ENCODE peak calls at places on chromosomes 7 and 10, in nine cellular contexts. One of them, this sample, is unnamed.

GRCh38 chr10:4246881-4247358 is 461.9 kb upstream of the KLF6 start:
- DNase-seq in pancreas: no peak
- DNase-seq in adrenal gland: no peak
- DNase-seq in thoracic aorta: no peak
- DNase-seq in right lobe of liver: no peak
- DNase-seq in dorsolateral prefrontal cortex: no peak
- DNase-seq in right cardiac atrium: no peak
- DNase-seq in stomach: no peak
- DNase-seq in lung: no peak
- DNase-seq in this sample: peak

GRCh38 chr7:35752727-35753126 is 48.1 kb upstream of the SEPTIN7 start:
- DNase-seq in pancreas: no peak
- DNase-seq in adrenal gland: no peak
- DNase-seq in thoracic aorta: no peak
- DNase-seq in right lobe of liver: no peak
- DNase-seq in dorsolateral prefrontal cortex: no peak
- DNase-seq in right cardiac atrium: no peak
- DNase-seq in stomach: no peak
- DNase-seq in lung: no peak
- DNase-seq in this sample: no peak

GRCh38 chr10:86659721-86660438 is 5.5 kb downstream of the OPN4 start:
- DNase-seq in pancreas: no peak
- DNase-seq in adrenal gland: no peak
- DNase-seq in thoracic aorta: no peak
- DNase-seq in right lobe of liver: peak
- DNase-seq in dorsolateral prefrontal cortex: peak
- DNase-seq in right cardiac atrium: no peak
- DNase-seq in stomach: no peak
- DNase-seq in lung: no peak
- DNase-seq in this sample: no peak

GRCh38 chr7:84985073-84985784 is 201.6 kb downstream of the SEMA3D start:
- DNase-seq in pancreas: no peak
- DNase-seq in adrenal gland: no peak
- DNase-seq in thoracic aorta: no peak
- DNase-seq in right lobe of liver: no peak
- DNase-seq in dorsolateral prefrontal cortex: no peak
- DNase-seq in right cardiac atrium: no peak
- DNase-seq in stomach: no peak
- DNase-seq in lung: no peak
- DNase-seq in this sample: peak

GRCh38 chr7:46321556-46322205 is 400.6 kb upstream of the IGFBP3 start:
- DNase-seq in pancreas: no peak
- DNase-seq in adrenal gland: no peak
- DNase-seq in thoracic aorta: no peak
- DNase-seq in right lobe of liver: no peak
- DNase-seq in dorsolateral prefrontal cortex: no peak
- DNase-seq in right cardiac atrium: no peak
- DNase-seq in stomach: no peak
- DNase-seq in lung: no peak
- DNase-seq in this sample: peak

GRCh38 chr10:62911210-62911963 is 95.2 kb upstream of the EGR2 start:
- DNase-seq in pancreas: no peak
- DNase-seq in adrenal gland: no peak
- DNase-seq in thoracic aorta: no peak
- DNase-seq in right lobe of liver: no peak
- DNase-seq in dorsolateral prefrontal cortex: no peak
- DNase-seq in right cardiac atrium: no peak
- DNase-seq in stomach: no peak
- DNase-seq in lung: no peak
- DNase-seq in this sample: peak

GRCh38 chr10:100462709-100463108 is at the start of gene WNT8B:
- DNase-seq in pancreas: no peak
- DNase-seq in adrenal gland: no peak
- DNase-seq in thoracic aorta: no peak
- DNase-seq in right lobe of liver: no peak
- DNase-seq in dorsolateral prefrontal cortex: no peak
- DNase-seq in right cardiac atrium: no peak
- DNase-seq in stomach: no peak
- DNase-seq in lung: no peak
- DNase-seq in this sample: no peak

GRCh38 chr10:70060389-70060788 is 7.7 kb downstream of the MACROH2A2 start:
- DNase-seq in pancreas: no peak
- DNase-seq in adrenal gland: no peak
- DNase-seq in thoracic aorta: no peak
- DNase-seq in right lobe of liver: no peak
- DNase-seq in dorsolateral prefrontal cortex: no peak
- DNase-seq in right cardiac atrium: no peak
- DNase-seq in stomach: no peak
- DNase-seq in lung: no peak
- DNase-seq in this sample: no peak

GRCh38 chr7:116810267-116811116 is 51.9 kb upstream of the CAPZA2 start:
- DNase-seq in pancreas: no peak
- DNase-seq in adrenal gland: no peak
- DNase-seq in thoracic aorta: no peak
- DNase-seq in right lobe of liver: no peak
- DNase-seq in dorsolateral prefrontal cortex: no peak
- DNase-seq in right cardiac atrium: no peak
- DNase-seq in stomach: no peak
- DNase-seq in lung: no peak
- DNase-seq in this sample: no peak

GRCh38 chr7:141071855-141072547 is 1.9 kb upstream of the TMEM178B start:
- DNase-seq in pancreas: no peak
- DNase-seq in adrenal gland: no peak
- DNase-seq in thoracic aorta: no peak
- DNase-seq in right lobe of liver: no peak
- DNase-seq in dorsolateral prefrontal cortex: peak
- DNase-seq in right cardiac atrium: no peak
- DNase-seq in stomach: no peak
- DNase-seq in lung: no peak
- DNase-seq in this sample: no peak

GRCh38 chr7:140643416-140643815 is 2.8 kb upstream of the DENND2A start:
- DNase-seq in pancreas: no peak
- DNase-seq in adrenal gland: no peak
- DNase-seq in thoracic aorta: no peak
- DNase-seq in right lobe of liver: no peak
- DNase-seq in dorsolateral prefrontal cortex: no peak
- DNase-seq in right cardiac atrium: no peak
- DNase-seq in stomach: no peak
- DNase-seq in lung: no peak
- DNase-seq in this sample: no peak

GRCh38 chr7:35729061-35729783 is 34.3 kb upstream of the HERPUD2 start:
- DNase-seq in pancreas: no peak
- DNase-seq in adrenal gland: no peak
- DNase-seq in thoracic aorta: no peak
- DNase-seq in right lobe of liver: no peak
- DNase-seq in dorsolateral prefrontal cortex: peak
- DNase-seq in right cardiac atrium: no peak
- DNase-seq in stomach: no peak
- DNase-seq in lung: no peak
- DNase-seq in this sample: no peak

GRCh38 chr7:7181519-7182155 is 707 bp upstream of the C1GALT1 start:
- DNase-seq in pancreas: peak
- DNase-seq in adrenal gland: peak
- DNase-seq in thoracic aorta: no peak
- DNase-seq in right lobe of liver: peak
- DNase-seq in dorsolateral prefrontal cortex: no peak
- DNase-seq in right cardiac atrium: peak
- DNase-seq in stomach: peak
- DNase-seq in lung: peak
- DNase-seq in this sample: peak

GRCh38 chr7:155645652-155646051 is 1.2 kb downstream of the RBM33 start:
- DNase-seq in pancreas: no peak
- DNase-seq in adrenal gland: no peak
- DNase-seq in thoracic aorta: no peak
- DNase-seq in right lobe of liver: no peak
- DNase-seq in dorsolateral prefrontal cortex: no peak
- DNase-seq in right cardiac atrium: no peak
- DNase-seq in stomach: no peak
- DNase-seq in lung: no peak
- DNase-seq in this sample: no peak
- H3K27ac ChIP-seq in pancreas: no peak
- H3K27ac ChIP-seq in adrenal gland: no peak
- H3K27ac ChIP-seq in thoracic aorta: no peak
- H3K27ac ChIP-seq in right lobe of liver: no peak
- H3K27ac ChIP-seq in dorsolateral prefrontal cortex: no peak
- H3K27ac ChIP-seq in right cardiac atrium: no peak
- H3K27ac ChIP-seq in stomach: peak
- H3K27ac ChIP-seq in lung: no peak
- H3K27ac ChIP-seq in this sample: peak

DNA sequence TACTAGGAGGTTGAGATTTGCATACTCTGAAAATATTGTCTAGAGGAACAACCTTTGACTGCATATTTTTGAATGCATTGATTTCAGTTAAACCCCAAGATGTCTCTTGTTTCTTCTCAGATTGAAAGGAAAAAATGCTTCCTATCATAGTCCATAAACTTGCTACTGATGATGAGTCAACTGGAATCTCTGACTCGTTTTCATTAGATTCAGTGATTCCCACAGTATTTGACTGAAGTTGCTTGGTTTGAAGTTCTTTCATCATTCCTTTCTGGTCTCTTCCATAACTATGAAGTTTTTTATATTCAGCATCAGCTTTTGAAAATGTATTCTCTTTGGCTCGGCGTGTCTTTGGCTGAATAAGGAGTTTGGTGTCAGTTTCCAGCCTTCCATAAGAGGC is 10.7 kb downstream of the PEX1 start:
- DNase-seq in pancreas: no peak
- DNase-seq in adrenal gland: no peak
- DNase-seq in thoracic aorta: no peak
- DNase-seq in right lobe of liver: no peak
- DNase-seq in dorsolateral prefrontal cortex: no peak
- DNase-seq in right cardiac atrium: no peak
- DNase-seq in stomach: no peak
- DNase-seq in lung: no peak
- DNase-seq in this sample: no peak
- H3K27ac ChIP-seq in pancreas: no peak
- H3K27ac ChIP-seq in adrenal gland: no peak
- H3K27ac ChIP-seq in thoracic aorta: no peak
- H3K27ac ChIP-seq in right lobe of liver: no peak
- H3K27ac ChIP-seq in dorsolateral prefrontal cortex: no peak
- H3K27ac ChIP-seq in right cardiac atrium: no peak
- H3K27ac ChIP-seq in stomach: no peak
- H3K27ac ChIP-seq in lung: no peak
- H3K27ac ChIP-seq in this sample: no peak

DNA sequence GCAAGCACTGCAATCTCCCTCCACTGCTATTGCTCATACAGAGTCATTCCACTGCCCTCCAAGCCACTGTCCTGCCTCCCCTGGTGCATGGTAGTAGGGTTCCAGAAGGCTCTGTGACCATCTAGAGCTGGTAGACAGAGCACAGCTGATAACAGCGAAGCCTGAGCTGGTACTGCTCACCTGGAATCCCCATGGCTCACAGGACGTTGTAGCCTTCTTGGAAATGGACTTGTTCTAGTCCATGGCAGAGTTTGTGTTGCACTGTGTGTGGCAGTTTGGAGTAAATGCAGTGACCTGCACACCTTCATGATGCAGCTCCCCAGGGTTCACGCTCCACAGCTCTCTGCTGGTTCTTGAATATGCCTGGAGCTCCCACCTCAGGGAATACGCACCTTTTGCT is 67.0 kb downstream of the ITGA8 start:
- DNase-seq in pancreas: no peak
- DNase-seq in adrenal gland: no peak
- DNase-seq in thoracic aorta: no peak
- DNase-seq in right lobe of liver: no peak
- DNase-seq in dorsolateral prefrontal cortex: no peak
- DNase-seq in right cardiac atrium: no peak
- DNase-seq in stomach: no peak
- DNase-seq in lung: no peak
- DNase-seq in this sample: no peak
- H3K27ac ChIP-seq in pancreas: no peak
- H3K27ac ChIP-seq in adrenal gland: no peak
- H3K27ac ChIP-seq in thoracic aorta: peak
- H3K27ac ChIP-seq in right lobe of liver: no peak
- H3K27ac ChIP-seq in dorsolateral prefrontal cortex: no peak
- H3K27ac ChIP-seq in right cardiac atrium: no peak
- H3K27ac ChIP-seq in stomach: no peak
- H3K27ac ChIP-seq in lung: peak
- H3K27ac ChIP-seq in this sample: no peak

DNA sequence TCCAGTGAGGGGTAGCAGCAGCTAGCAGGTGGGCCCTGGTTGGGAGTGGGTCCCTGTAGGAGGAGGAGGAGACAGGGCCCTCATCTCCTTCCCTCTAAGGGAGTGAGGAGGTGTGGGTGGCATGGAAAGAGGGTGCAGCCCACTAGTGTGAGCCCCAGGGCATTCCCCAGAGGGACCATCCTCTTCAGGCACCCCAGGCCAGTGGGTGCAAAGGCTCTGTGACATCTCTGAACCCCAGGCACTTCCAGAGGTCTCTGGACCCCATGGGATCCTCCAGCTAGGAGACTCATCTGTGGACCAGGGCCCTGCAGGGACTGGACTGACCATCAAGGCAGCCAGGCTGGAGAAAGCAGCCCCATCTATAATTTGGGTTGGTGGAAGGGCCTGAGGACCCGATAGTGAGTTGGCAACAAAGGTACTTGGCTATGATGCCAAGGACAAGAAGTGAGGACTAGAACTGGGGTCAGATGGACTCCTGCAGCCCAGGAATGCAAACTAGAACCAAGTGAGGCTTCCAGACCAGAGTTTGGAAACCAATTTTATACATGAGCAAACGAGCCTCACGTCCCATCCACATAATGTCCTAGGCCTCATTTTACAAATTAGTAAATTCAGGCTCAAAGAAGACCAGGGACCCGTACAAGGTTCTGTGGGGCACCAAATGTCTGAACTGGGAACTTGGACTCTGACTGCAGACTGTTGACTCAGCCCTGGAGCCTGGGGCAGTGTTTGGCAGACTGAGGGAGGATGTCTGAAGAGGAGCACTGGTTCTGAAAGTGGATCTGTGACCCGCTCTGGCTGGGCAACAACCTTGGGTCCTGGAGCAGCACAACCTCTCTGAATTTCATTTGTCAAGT is 1.4 kb upstream of the VSTM4 start:
- DNase-seq in pancreas: no peak
- DNase-seq in adrenal gland: no peak
- DNase-seq in thoracic aorta: no peak
- DNase-seq in right lobe of liver: no peak
- DNase-seq in dorsolateral prefrontal cortex: no peak
- DNase-seq in right cardiac atrium: no peak
- DNase-seq in stomach: no peak
- DNase-seq in lung: peak
- DNase-seq in this sample: no peak
- H3K27ac ChIP-seq in pancreas: no peak
- H3K27ac ChIP-seq in adrenal gland: peak
- H3K27ac ChIP-seq in thoracic aorta: no peak
- H3K27ac ChIP-seq in right lobe of liver: no peak
- H3K27ac ChIP-seq in dorsolateral prefrontal cortex: peak
- H3K27ac ChIP-seq in right cardiac atrium: no peak
- H3K27ac ChIP-seq in stomach: no peak
- H3K27ac ChIP-seq in lung: no peak
- H3K27ac ChIP-seq in this sample: no peak

GRCh38 chr10:112203328-112204076 is 19.9 kb upstream of the GPAM start:
- DNase-seq in pancreas: no peak
- DNase-seq in adrenal gland: no peak
- DNase-seq in thoracic aorta: no peak
- DNase-seq in right lobe of liver: no peak
- DNase-seq in dorsolateral prefrontal cortex: no peak
- DNase-seq in right cardiac atrium: no peak
- DNase-seq in stomach: no peak
- DNase-seq in lung: peak
- DNase-seq in this sample: no peak
- H3K27ac ChIP-seq in pancreas: no peak
- H3K27ac ChIP-seq in adrenal gland: peak
- H3K27ac ChIP-seq in thoracic aorta: no peak
- H3K27ac ChIP-seq in right lobe of liver: no peak
- H3K27ac ChIP-seq in dorsolateral prefrontal cortex: no peak
- H3K27ac ChIP-seq in right cardiac atrium: no peak
- H3K27ac ChIP-seq in stomach: no peak
- H3K27ac ChIP-seq in lung: no peak
- H3K27ac ChIP-seq in this sample: no peak